ENCODE peak calls at places on chromosome 18, in four cellular contexts. One of them, this sample, is unnamed.

GRCh38 chr18:44699571-44700261 is 19.0 kb downstream of the SETBP1 start:
- DNase-seq in uterus: peak
- DNase-seq in IMR-90: no peak
- DNase-seq in erythroblast: no peak
- DNase-seq in this sample: no peak

GRCh38 chr18:56967032-56967431 is 179.9 kb upstream of the BOD1L2 start:
- DNase-seq in uterus: no peak
- DNase-seq in erythroblast: no peak
- DNase-seq in IMR-90: no peak
- DNase-seq in this sample: no peak

GRCh38 chr18:34809697-34810096 is 99.6 kb downstream of the DTNA start:
- DNase-seq in erythroblast: peak
- DNase-seq in uterus: peak
- DNase-seq in IMR-90: peak
- DNase-seq in this sample: peak

GRCh38 chr18:47881752-47882455 is 48.6 kb downstream of the SMAD2 start:
- DNase-seq in IMR-90: peak
- DNase-seq in uterus: no peak
- DNase-seq in erythroblast: no peak
- DNase-seq in this sample: peak

GRCh38 chr18:31680836-31681568 is 3.4 kb downstream of the B4GALT6 start:
- DNase-seq in erythroblast: peak
- DNase-seq in uterus: no peak
- DNase-seq in IMR-90: no peak
- DNase-seq in this sample: no peak

GRCh38 chr18:38023871-38024270 is 458.3 kb upstream of the CELF4 start:
- DNase-seq in IMR-90: no peak
- DNase-seq in uterus: no peak
- DNase-seq in erythroblast: no peak
- DNase-seq in this sample: no peak

GRCh38 chr18:7871560-7872456 is 304.7 kb downstream of the PTPRM start:
- DNase-seq in uterus: no peak
- DNase-seq in IMR-90: peak
- DNase-seq in erythroblast: no peak
- DNase-seq in this sample: no peak

GRCh38 chr18:39749154-39749553 is 2183.6 kb upstream of the CELF4 start:
- DNase-seq in uterus: no peak
- DNase-seq in IMR-90: no peak
- DNase-seq in erythroblast: no peak
- DNase-seq in this sample: no peak

GRCh38 chr18:44996261-44996660 is 315.6 kb downstream of the SETBP1 start:
- DNase-seq in IMR-90: no peak
- DNase-seq in uterus: no peak
- DNase-seq in erythroblast: no peak
- DNase-seq in this sample: no peak

GRCh38 chr18:26521617-26522016 is 26.7 kb downstream of the KCTD1 start:
- DNase-seq in uterus: no peak
- DNase-seq in IMR-90: no peak
- DNase-seq in erythroblast: no peak
- DNase-seq in this sample: no peak

GRCh38 chr18:7452331-7452730 is 114.8 kb upstream of the PTPRM start:
- DNase-seq in uterus: no peak
- DNase-seq in IMR-90: peak
- DNase-seq in erythroblast: peak
- DNase-seq in this sample: peak

DNA sequence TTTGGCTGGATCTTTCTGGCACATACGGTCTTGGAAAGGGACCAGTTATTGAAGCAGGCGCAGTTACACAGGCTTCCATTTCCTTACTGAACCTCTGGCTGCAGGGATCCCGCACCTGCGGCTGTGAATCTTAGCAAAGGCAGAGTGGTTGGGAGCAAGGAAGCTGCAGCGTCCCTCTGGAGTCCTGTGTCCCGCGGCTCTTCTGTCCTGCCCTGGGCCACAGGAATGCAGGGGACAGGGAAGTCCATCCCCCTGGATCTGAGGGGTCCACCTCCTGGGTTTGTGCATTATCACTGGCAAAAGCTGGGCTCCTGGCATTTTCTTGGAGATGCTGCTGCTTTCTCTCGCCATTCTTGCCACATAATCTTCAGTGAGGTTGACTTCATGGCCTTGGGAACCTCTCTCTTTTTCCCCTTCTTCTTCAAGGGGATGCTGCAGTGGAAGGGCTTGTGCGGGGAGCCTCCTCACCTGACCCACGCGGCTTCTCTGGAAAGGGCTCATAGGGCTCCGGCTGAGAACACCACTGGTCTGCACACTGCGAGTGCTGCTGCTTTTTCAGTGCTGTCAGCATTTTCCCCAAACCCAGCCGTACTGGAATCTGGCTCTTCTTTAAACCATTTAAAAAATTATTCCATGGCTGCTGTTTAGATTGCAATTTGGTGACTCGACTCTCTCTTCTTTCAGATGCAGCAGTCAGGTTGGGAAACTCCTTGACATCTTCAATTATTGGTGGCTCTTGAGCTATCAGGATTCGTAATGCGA is 272.4 kb upstream of the DSEL start:
- DNase-seq in erythroblast: no peak
- DNase-seq in IMR-90: peak
- DNase-seq in uterus: no peak
- DNase-seq in this sample: no peak
- TF ChIP-seq POLR2A in erythroblast: no peak
- TF ChIP-seq POLR2A in IMR-90: no peak
- TF ChIP-seq POLR2A in uterus: no peak
- TF ChIP-seq POLR2A in this sample: no peak

GRCh38 chr18:12309683-12310198 is 1.7 kb downstream of the TUBB6 start:
- DNase-seq in erythroblast: no peak
- DNase-seq in IMR-90: no peak
- DNase-seq in uterus: no peak
- DNase-seq in this sample: no peak

GRCh38 chr18:12308386-12309100 is 502 bp downstream of the TUBB6 start:
- DNase-seq in uterus: peak
- DNase-seq in IMR-90: peak
- DNase-seq in erythroblast: peak
- DNase-seq in this sample: no peak

GRCh38 chr18:12306752-12307151 is 1.3 kb upstream of the TUBB6 start:
- DNase-seq in uterus: no peak
- DNase-seq in erythroblast: peak
- DNase-seq in IMR-90: no peak
- DNase-seq in this sample: no peak

GRCh38 chr18:12307251-12307736 is 747 bp upstream of the TUBB6 start:
- DNase-seq in IMR-90: peak
- DNase-seq in erythroblast: peak
- DNase-seq in uterus: peak
- DNase-seq in this sample: no peak

DNA sequence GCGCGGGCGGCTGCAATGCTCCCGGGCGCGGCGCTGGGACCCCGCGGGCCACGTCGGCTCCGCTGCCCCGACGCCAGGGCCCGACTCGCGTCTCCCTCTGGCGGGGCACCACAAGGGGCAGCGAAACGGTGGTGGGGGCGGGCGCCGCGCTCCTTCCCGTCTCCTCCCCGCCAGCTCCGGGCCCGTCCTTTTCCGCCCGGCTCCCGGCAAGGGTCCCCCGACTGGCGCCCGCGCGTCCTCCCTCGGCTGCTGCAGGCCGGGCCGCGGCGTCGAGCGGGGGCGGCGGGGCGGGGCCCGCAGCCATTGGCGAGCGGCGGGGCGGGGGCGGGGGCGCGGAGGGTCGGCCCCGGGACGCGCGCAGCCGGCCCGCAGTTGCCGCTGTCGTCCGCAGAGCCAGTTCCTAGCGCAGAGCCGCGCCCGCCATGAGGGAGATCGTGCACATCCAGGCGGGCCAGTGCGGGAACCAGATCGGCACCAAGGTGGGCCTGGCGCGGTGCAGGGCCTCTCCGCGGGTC is at the start of gene TUBB6:
- DNase-seq in uterus: peak
- DNase-seq in erythroblast: peak
- DNase-seq in IMR-90: peak
- DNase-seq in this sample: no peak
- TF ChIP-seq POLR2A in uterus: peak
- TF ChIP-seq POLR2A in erythroblast: no peak
- TF ChIP-seq POLR2A in IMR-90: peak
- TF ChIP-seq POLR2A in this sample: peak

GRCh38 chr18:62324917-62325805 is at the start of gene TNFRSF11A:
- DNase-seq in IMR-90: no peak
- DNase-seq in uterus: no peak
- DNase-seq in erythroblast: peak
- DNase-seq in this sample: no peak
- TF ChIP-seq POLR2A in IMR-90: no peak
- TF ChIP-seq POLR2A in uterus: no peak
- TF ChIP-seq POLR2A in erythroblast: no peak
- TF ChIP-seq POLR2A in this sample: peak

GRCh38 chr18:55508637-55509036 is 79.4 kb downstream of the TCF4 start:
- DNase-seq in erythroblast: no peak
- DNase-seq in uterus: no peak
- DNase-seq in IMR-90: no peak
- DNase-seq in this sample: no peak

GRCh38 chr18:55509631-55510372 is 78.2 kb downstream of the TCF4 start:
- DNase-seq in erythroblast: no peak
- DNase-seq in IMR-90: peak
- DNase-seq in uterus: no peak
- DNase-seq in this sample: no peak

GRCh38 chr18:55513199-55513598 is 74.8 kb downstream of the TCF4 start:
- DNase-seq in IMR-90: no peak
- DNase-seq in erythroblast: no peak
- DNase-seq in uterus: no peak
- DNase-seq in this sample: no peak

GRCh38 chr18:55511277-55511676 is 76.7 kb downstream of the TCF4 start:
- DNase-seq in IMR-90: no peak
- DNase-seq in uterus: no peak
- DNase-seq in erythroblast: no peak
- DNase-seq in this sample: no peak

GRCh38 chr18:55510809-55511208 is 77.2 kb downstream of the TCF4 start:
- DNase-seq in erythroblast: no peak
- DNase-seq in IMR-90: peak
- DNase-seq in uterus: no peak
- DNase-seq in this sample: no peak
- TF ChIP-seq POLR2A in erythroblast: no peak
- TF ChIP-seq POLR2A in IMR-90: peak
- TF ChIP-seq POLR2A in uterus: no peak
- TF ChIP-seq POLR2A in this sample: no peak

GRCh38 chr18:9913526-9914333 is at the start of gene VAPA:
- DNase-seq in uterus: peak
- DNase-seq in IMR-90: peak
- DNase-seq in erythroblast: peak
- DNase-seq in this sample: peak
- TF ChIP-seq POLR2A in uterus: peak
- TF ChIP-seq POLR2A in IMR-90: peak
- TF ChIP-seq POLR2A in erythroblast: peak
- TF ChIP-seq POLR2A in this sample: peak

DNA sequence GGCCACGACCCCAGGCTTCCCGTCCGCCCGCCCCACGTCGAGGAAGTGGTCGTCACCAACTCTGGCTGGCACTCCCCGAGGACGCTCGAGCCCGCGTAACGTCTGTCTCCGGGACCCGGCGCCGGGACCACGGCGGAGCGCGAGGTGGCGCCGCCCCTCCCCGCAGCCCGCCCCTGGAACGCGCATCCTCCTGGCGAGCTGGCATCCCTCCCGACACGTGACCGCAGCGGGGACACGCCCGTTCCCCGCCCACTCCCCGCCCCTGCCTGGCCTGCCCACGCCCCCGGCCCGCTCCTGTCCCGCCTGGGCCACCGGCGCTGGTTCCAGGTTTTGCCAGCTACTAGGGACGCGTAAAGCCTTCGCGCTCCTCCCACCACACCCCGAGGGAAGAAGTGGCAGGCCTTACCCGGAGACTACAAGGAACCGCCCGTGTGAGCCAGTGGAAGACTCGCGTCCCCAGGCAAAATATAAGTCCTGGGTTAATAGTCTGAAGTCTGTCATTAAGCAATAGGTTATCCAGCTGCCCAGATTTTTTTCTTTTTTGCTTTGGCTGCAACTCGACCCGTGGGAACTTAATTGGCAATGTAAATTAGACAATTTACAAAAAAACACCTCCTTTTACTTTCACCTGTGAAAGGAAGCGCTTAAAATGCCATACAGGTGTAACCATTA is at the start of gene OSBPL1A:
- DNase-seq in uterus: peak
- DNase-seq in erythroblast: peak
- DNase-seq in IMR-90: peak
- DNase-seq in this sample: peak
- TF ChIP-seq POLR2A in uterus: peak
- TF ChIP-seq POLR2A in erythroblast: no peak
- TF ChIP-seq POLR2A in IMR-90: peak
- TF ChIP-seq POLR2A in this sample: peak

GRCh38 chr18:58557013-58557435 is 71.9 kb downstream of the ALPK2 start:
- DNase-seq in uterus: no peak
- DNase-seq in IMR-90: no peak
- DNase-seq in erythroblast: no peak
- DNase-seq in this sample: no peak
- TF ChIP-seq POLR2A in uterus: no peak
- TF ChIP-seq POLR2A in IMR-90: no peak
- TF ChIP-seq POLR2A in erythroblast: no peak
- TF ChIP-seq POLR2A in this sample: no peak

DNA sequence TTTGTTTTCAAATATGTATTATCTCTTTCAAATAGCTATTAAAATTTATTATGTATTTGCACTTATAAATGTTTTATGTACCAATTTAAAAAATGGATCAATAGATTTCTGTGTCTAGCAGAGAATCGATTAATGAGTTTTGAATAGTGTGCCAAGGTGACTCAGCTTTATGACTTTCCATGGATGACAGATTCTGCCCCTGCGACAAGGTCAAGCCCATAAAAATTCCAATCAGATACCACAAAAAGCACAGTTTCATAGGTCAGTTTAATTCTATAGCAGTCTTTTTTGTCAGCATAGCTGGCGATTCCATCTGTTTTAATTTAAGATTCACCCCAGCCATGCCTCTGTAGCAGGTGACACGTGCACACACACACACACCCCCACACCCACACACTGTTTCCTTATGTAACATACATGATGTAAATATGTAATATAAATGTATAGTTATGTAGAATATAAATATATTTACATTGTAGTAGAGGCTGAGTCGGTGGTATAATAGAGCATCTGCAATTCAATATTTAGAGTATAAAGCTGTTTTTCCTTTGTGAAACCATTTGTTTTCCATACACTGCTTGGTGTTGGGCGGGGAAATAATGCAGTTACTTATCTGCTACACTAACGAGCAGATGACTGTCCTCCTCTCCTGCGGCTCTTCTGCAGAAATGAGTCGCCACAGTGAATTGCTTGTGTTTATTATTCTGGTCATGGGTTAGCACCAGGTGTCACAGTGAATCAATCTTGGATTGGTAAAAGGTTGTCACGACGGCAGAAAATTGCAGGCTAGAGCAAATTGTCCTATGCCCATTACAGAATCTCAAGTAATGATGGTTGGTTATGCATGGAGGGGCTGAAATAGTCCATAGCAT is 29.1 kb downstream of the RAB31 start:
- DNase-seq in uterus: no peak
- DNase-seq in erythroblast: peak
- DNase-seq in IMR-90: peak
- DNase-seq in this sample: peak
- TF ChIP-seq POLR2A in uterus: no peak
- TF ChIP-seq POLR2A in erythroblast: no peak
- TF ChIP-seq POLR2A in IMR-90: no peak
- TF ChIP-seq POLR2A in this sample: no peak

GRCh38 chr18:79068946-79069791 is at the start of gene ATP9B:
- DNase-seq in erythroblast: peak
- DNase-seq in IMR-90: peak
- DNase-seq in uterus: peak
- DNase-seq in this sample: peak
- TF ChIP-seq POLR2A in erythroblast: peak
- TF ChIP-seq POLR2A in IMR-90: peak
- TF ChIP-seq POLR2A in uterus: peak
- TF ChIP-seq POLR2A in this sample: no peak

GRCh38 chr18:21704603-21705364 is at the start of gene ABHD3:
- DNase-seq in erythroblast: peak
- DNase-seq in IMR-90: peak
- DNase-seq in uterus: peak
- DNase-seq in this sample: peak
- TF ChIP-seq POLR2A in erythroblast: peak
- TF ChIP-seq POLR2A in IMR-90: peak
- TF ChIP-seq POLR2A in uterus: peak
- TF ChIP-seq POLR2A in this sample: peak